ENCODE peak calls at places on chromosomes 3 and 15, in four cellular contexts. Q, D, L and I are unnamed samples.

GRCh38 chr3:124131158-124132115 is 139.5 kb upstream of the ROPN1 start:
- DNase-seq in Q (no peak), D (no peak), L (no peak), I (no peak)

GRCh38 chr15:74951006-74951405 is 5.6 kb downstream of the RPP25 start:
- DNase-seq in Q (no peak), D (no peak), L (no peak), I (no peak)

GRCh38 chr3:197327701-197328100 is 29.3 kb upstream of the DLG1 start:
- DNase-seq in Q (no peak), D (peak; percentile 29), L (no peak), I (peak; percentile 63)

GRCh38 chr3:142947799-142948575 is 15.5 kb downstream of the PAQR9 start:
- DNase-seq in Q (no peak), D (peak; percentile 22), L (no peak), I (no peak)

GRCh38 chr15:62658498-62658897 is 384.0 kb upstream of the TPM1 start:
- DNase-seq in Q (no peak), D (peak; percentile 12), L (no peak), I (no peak)

GRCh38 chr3:8589880-8590556 is 54.6 kb downstream of the SSUH2 start:
- DNase-seq in Q (no peak), D (no peak), L (no peak), I (peak; percentile 85)

GRCh38 chr15:57654136-57654845 is 52.2 kb upstream of the POLR2M start:
- DNase-seq in Q (no peak), D (no peak), L (no peak), I (no peak)

GRCh38 chr3:119211193-119211592 is 29.5 kb downstream of the B4GALT4 start:
- DNase-seq in Q (no peak), D (no peak), L (no peak), I (no peak)

GRCh38 chr3:188061133-188061532 is 92.8 kb upstream of the LPP start:
- DNase-seq in Q (no peak), D (peak; percentile 53), L (peak; percentile 99), I (peak; percentile 77)

GRCh38 chr3:172167892-172168648 is 128.7 kb downstream of the FNDC3B start:
- DNase-seq in Q (no peak), D (no peak), L (no peak), I (no peak)

GRCh38 chr3:134002326-134002725 is 27.4 kb downstream of the SLCO2A1 start:
- DNase-seq in Q (no peak), D (no peak), L (no peak), I (peak; percentile 54)

DNA sequence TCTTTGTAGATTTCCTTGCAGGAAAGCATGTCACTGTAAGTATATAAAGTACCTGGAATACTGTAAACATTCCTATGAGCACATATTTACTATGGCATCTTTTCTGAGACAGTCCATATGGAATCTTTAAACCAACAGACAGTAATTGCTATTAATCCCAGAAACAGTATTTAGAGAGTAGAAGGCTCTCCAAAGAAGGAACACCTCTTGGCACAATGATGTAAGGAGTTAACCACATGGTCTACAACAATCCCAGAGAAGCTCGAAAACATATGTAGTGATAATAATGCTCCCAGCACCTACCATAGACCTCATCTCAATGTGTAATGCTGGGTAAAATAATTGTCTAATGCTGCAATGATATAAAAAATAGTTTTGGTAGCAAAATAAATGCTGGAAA is 95.8 kb upstream of the IL12A start:
- DNase-seq in Q (no peak), D (no peak), L (no peak), I (no peak)
- H3K27ac ChIP-seq in Q (no peak overlapping the region), D (no peak overlapping the region), L (no peak overlapping the region), I (no peak overlapping the region)

GRCh38 chr3:71271616-71272015 is 311.9 kb downstream of the FOXP1 start:
- DNase-seq in Q (no peak), D (no peak), L (no peak), I (no peak)
- H3K27ac ChIP-seq in Q (no peak overlapping the region), D (no peak overlapping the region), L (no peak overlapping the region), I (no peak overlapping the region)

GRCh38 chr3:126706631-126707030 is 2.6 kb downstream of the CHCHD6 start:
- DNase-seq in Q (no peak), D (no peak), L (no peak), I (no peak)

GRCh38 chr3:126704494-126705214 is 614 bp downstream of the CHCHD6 start:
- DNase-seq in Q (no peak), D (no peak), L (no peak), I (no peak)

GRCh38 chr3:126699011-126699410 is 5.0 kb upstream of the CHCHD6 start:
- DNase-seq in Q (no peak), D (no peak), L (no peak), I (no peak)

DNA sequence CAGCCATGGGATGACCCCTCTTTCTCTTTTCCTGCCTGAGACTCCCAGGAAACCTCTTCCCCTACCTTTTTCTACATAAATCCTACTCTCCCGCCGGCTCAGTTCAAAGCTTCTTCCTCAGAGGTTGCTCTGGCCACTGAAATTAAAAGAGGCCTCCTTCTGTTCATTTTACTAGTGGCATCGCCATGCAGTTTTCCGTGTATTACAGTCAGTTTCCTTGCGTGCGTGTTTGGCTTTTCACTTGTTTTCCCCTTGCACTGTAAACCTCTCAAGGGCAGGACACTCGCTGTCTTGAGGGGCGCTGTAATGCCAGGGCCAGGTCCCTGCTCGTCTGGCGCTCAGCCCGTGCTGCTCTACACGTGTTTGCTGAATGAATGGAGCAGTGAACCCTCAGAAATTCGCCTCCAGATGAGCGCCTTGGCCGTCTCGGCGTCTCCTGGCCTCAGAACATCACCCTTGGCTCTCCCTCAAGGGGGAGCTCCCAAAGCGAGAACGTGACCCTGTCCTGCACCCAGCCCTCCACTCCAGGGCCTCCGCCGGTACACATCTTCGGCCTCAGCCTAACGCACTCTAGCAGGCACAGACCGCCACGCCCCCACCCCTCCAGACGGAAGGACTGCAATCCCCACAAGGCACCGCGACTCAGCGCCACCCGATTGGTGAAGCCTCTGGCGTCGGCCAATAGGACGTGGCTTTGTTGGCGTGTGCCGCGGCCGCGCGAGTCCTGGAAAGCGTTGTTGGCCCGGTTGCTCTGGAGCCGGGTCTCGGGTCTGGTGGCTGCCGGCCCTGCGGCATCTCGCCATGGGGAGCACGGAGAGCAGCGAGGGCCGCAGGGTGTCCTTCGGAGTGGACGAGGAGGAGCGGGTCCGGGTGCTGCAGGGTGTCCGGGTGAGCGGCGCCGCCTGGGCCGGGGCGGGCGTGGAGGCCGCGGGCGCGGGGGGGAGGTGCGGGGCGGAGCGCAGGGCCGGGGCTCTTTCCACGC is at the start of gene CHCHD6:
- DNase-seq in Q (peak; percentile 98), D (peak; percentile 92), L (peak; percentile 93), I (peak; percentile 75)
- H3K27ac ChIP-seq in Q (peak within 1 kb of the TSS; percentile 71), D (no peak within 1 kb of the TSS), L (no peak within 1 kb of the TSS), I (no peak within 1 kb of the TSS)

GRCh38 chr3:14448756-14449728 is 46.6 kb downstream of the SLC6A6 start:
- DNase-seq in Q (no peak), D (no peak), L (no peak), I (no peak)

GRCh38 chr3:14444380-14444779 is 42.0 kb downstream of the SLC6A6 start:
- DNase-seq in Q (no peak), D (no peak), L (no peak), I (no peak)

GRCh38 chr3:14446988-14447570 is 44.7 kb downstream of the SLC6A6 start:
- DNase-seq in Q (no peak), D (no peak), L (no peak), I (no peak)

GRCh38 chr3:14448063-14448462 is 45.7 kb downstream of the SLC6A6 start:
- DNase-seq in Q (no peak), D (no peak), L (no peak), I (no peak)

GRCh38 chr3:14445773-14446172 is 43.4 kb downstream of the SLC6A6 start:
- DNase-seq in Q (no peak), D (no peak), L (no peak), I (no peak)
- H3K27ac ChIP-seq in Q (no peak overlapping the region), D (no peak overlapping the region), L (no peak overlapping the region), I (no peak overlapping the region)

GRCh38 chr3:129947916-129948315 is 26.6 kb upstream of the TRH start:
- DNase-seq in Q (no peak), D (no peak), L (no peak), I (no peak)

GRCh38 chr3:129942296-129942695 is 32.2 kb upstream of the TRH start:
- DNase-seq in Q (peak; percentile 79), D (peak; percentile 50), L (no peak), I (no peak)

GRCh38 chr3:129943020-129943419 is 31.5 kb upstream of the TRH start:
- DNase-seq in Q (no peak), D (no peak), L (no peak), I (no peak)

GRCh38 chr3:129940086-129940485 is 34.4 kb upstream of the TRH start:
- DNase-seq in Q (no peak), D (no peak), L (no peak), I (no peak)

DNA sequence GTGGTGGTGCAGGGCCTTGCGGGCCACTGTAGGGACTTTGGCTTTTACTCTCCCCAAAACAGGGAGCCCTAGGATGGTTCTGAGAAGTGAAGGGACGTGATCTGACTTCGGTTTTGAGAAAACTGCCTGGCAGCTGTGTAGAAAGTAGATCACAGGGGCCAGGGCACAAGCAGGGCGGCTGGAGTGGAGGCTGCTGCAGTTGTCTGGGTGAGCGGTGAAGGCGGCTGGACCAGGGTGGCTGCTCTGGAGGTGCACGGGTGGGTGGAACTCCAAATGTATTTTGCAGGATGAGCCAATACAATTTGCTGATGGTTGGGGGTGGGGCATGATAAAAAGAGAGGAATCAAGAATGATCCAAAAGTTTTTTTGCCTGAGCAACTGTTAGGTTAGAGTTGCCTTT is 29.8 kb upstream of the TRH start:
- DNase-seq in Q (no peak), D (no peak), L (no peak), I (no peak)
- H3K27ac ChIP-seq in Q (no peak overlapping the region), D (no peak overlapping the region), L (no peak overlapping the region), I (no peak overlapping the region)

GRCh38 chr3:9781551-9781950 is 10.7 kb downstream of the TADA3 start:
- DNase-seq in Q (no peak), D (no peak), L (no peak), I (no peak)

GRCh38 chr3:9780920-9781319 is 11.2 kb upstream of the CAMK1 start:
- DNase-seq in Q (no peak), D (no peak), L (no peak), I (no peak)

GRCh38 chr3:9781978-9782575 is 10.2 kb downstream of the TADA3 start:
- DNase-seq in Q (no peak), D (no peak), L (no peak), I (no peak)

GRCh38 chr3:9783954-9784353 is 8.3 kb downstream of the TADA3 start:
- DNase-seq in Q (no peak), D (no peak), L (no peak), I (no peak)

DNA sequence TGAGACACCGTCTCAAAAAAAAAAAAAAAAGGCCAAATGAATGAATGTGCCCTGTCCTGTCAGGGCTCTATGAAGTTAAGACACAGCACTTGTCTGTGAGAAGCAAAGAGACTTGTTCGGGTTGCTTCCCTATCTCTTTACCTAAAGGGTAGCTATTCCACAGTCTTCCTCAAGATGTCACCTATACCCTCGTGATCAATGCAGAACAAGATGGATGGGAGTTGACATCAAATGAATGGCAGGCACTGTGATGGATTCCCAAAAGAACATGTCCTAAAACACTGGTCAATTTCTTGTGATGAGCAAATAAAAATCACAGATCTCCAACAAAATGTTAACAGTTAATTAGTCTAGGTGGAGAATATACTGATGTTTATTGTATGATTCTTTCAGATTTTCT is 9.5 kb downstream of the TADA3 start:
- DNase-seq in Q (no peak), D (no peak), L (no peak), I (no peak)
- H3K27ac ChIP-seq in Q (no peak overlapping the region), D (no peak overlapping the region), L (no peak overlapping the region), I (no peak overlapping the region)

GRCh38 chr15:67085237-67085817 is 19.9 kb downstream of the SMAD3 start:
- DNase-seq in Q (no peak), D (no peak), L (no peak), I (no peak)
- H3K27ac ChIP-seq in Q (no peak overlapping the region), D (peak overlapping the region; percentile 15), L (peak overlapping the region; percentile 30), I (peak overlapping the region; percentile 16)